ENCODE peak calls at places on chromosome 10, in five cellular contexts. O is SK-N-SH, P is GM12892, E is GM12878, H is H1. R is an unnamed sample.

GRCh38 chr10:104098360-104098925 is 12.8 kb upstream of the COL17A1 start:
- DNase-seq in O (no peak), H (no peak), E (no peak), P (no peak), R (no peak)

GRCh38 chr10:62457598-62457997 is 83.4 kb downstream of the ZNF365 start:
- DNase-seq in E (no peak), O (no peak), H (no peak), P (no peak), R (no peak)

GRCh38 chr10:31947144-31947926 is 18.7 kb upstream of the ARHGAP12 start:
- DNase-seq in P (no peak), H (no peak), E (no peak), O (peak; percentile 50), R (no peak)

GRCh38 chr10:110600487-110601101 is 33.1 kb downstream of the SMC3 start:
- DNase-seq in P (no peak), E (no peak), H (peak; percentile 27), O (peak; percentile 49), R (no peak)

GRCh38 chr10:78302989-78303854 is 269.6 kb downstream of the RPS24 start:
- DNase-seq in O (peak; percentile 99), P (peak; percentile 95), H (peak; percentile 77), E (peak; percentile 73), R (peak; percentile 94)

GRCh38 chr10:119761106-119761505 is 35.3 kb downstream of the INPP5F start:
- DNase-seq in P (no peak), E (no peak), H (no peak), O (no peak), R (no peak)

GRCh38 chr10:110989016-110989415 is 69.6 kb downstream of the SHOC2 start:
- DNase-seq in O (no peak), P (no peak), E (no peak), H (no peak), R (no peak)

GRCh38 chr10:110822708-110823291 is 48.9 kb upstream of the PDCD4 start:
- DNase-seq in P (no peak), E (no peak), O (peak; percentile 41), H (peak; percentile 29), R (no peak)

GRCh38 chr10:24862586-24862985 is 89.8 kb downstream of the PRTFDC1 start:
- DNase-seq in E (no peak), H (no peak), P (no peak), O (no peak), R (no peak)

GRCh38 chr10:77836299-77836820 is 90.2 kb downstream of the DLG5 start:
- DNase-seq in H (no peak), O (no peak), P (peak; percentile 41), E (peak; percentile 66), R (peak; percentile 54)

GRCh38 chr10:4061441-4061951 is 276.5 kb upstream of the KLF6 start:
- DNase-seq in P (no peak), H (no peak), O (no peak), E (no peak), R (no peak)

GRCh38 chr10:89373916-89374711 is 3.7 kb upstream of the IFIT1B start:
- DNase-seq in E (no peak), O (peak; percentile 41), H (no peak), P (no peak), R (no peak)

GRCh38 chr10:104336829-104337526 is 1.3 kb downstream of the ITPRIP start:
- DNase-seq in E (no peak), H (no peak), P (no peak), O (no peak), R (no peak)

GRCh38 chr10:23702977-23703414 is 264.1 kb downstream of the OTUD1 start:
- DNase-seq in O (peak; percentile 65), E (no peak), H (peak; percentile 64), P (peak; percentile 27), R (peak; percentile 23)

GRCh38 chr10:121189092-121189491 is 337.9 kb downstream of the WDR11 start:
- DNase-seq in P (no peak), O (no peak), H (no peak), E (no peak), R (no peak)

GRCh38 chr10:121195524-121195910 is 344.4 kb downstream of the WDR11 start:
- DNase-seq in E (no peak), P (no peak), H (no peak), O (no peak), R (no peak)

GRCh38 chr10:121194696-121195523 is 343.7 kb downstream of the WDR11 start:
- DNase-seq in E (no peak), O (no peak), P (no peak), H (no peak), R (no peak)
- TF ChIP-seq TAF1 in E (no peak), O (no peak), P (no peak), H (no peak), R (no peak)

DNA sequence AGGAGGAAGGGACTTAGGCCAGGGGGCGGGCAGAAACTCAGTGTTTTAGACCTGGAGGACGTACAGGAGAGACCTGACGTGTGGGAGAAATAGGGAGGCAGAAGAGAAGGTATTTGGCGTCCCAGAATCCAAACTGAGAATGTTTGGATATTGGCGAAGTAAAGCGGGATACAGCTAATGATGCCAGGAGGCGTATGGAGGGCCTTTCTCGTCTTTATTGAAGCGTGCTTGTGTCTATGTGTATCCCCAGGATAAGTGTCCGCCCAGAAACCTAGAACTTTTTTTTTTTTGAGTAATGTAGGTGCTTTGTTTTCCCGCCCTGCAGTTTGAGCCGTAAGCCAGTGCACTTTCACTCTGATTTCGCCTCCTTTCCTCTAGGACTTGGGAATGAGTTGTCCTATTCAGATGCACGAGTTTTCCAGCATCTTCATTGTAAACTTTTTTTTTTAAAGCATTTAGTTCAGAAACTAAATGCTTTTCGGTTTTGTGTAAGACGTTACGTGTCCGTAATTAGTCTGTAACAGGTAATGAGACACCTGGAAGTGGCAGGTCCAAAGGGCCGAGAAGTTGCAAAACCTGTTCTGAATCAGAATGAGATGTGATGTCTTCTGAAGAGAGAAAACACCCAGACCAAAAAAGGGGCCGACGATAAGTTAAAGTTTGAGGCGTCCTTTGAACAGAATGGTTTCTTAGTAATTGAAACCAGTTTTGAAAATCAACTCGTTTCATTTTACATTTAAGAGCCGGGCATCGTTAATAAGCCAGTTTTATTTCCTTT is 742 bp downstream of the ARL5B start:
- DNase-seq in P (no peak), E (peak; percentile 23), O (peak; percentile 27), H (no peak), R (no peak)
- TF ChIP-seq TAF1 in P (no peak), E (no peak), O (no peak), H (no peak), R (no peak)

DNA sequence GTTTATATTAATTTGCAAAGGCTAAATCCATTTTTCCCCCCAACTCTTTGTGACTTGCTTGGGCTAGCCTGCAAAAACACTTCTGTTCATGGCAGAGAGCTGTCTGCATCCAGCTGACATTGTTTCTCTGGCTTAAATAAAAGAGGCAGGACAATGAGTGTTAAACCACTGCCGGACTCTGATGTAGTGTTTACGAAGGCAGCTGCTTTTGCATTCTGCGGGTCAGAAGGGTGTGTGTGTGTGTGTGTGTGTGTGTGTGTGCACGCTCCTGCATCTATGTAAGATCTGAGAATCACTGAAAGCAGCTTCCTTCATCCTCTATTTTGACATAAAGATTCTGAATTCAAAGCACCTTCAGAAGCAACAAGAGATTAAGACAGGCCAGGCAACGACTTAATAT is 28.3 kb downstream of the NRP1 start:
- DNase-seq in E (no peak), O (no peak), H (no peak), P (no peak), R (no peak)
- TF ChIP-seq TAF1 in E (no peak), O (no peak), H (no peak), P (no peak), R (no peak)

GRCh38 chr10:118753331-118753730 is 1.4 kb downstream of the CACUL1 start:
- DNase-seq in H (no peak), P (no peak), E (no peak), O (no peak), R (no peak)
- TF ChIP-seq TAF1 in H (no peak), P (no peak), E (no peak), O (no peak), R (no peak)

GRCh38 chr10:99667108-99667751 is 7.9 kb downstream of the ENTPD7 start:
- DNase-seq in O (peak; percentile 23), H (no peak), E (no peak), P (no peak), R (no peak)
- TF ChIP-seq TAF1 in O (no peak), H (no peak), E (no peak), P (no peak), R (no peak)

DNA sequence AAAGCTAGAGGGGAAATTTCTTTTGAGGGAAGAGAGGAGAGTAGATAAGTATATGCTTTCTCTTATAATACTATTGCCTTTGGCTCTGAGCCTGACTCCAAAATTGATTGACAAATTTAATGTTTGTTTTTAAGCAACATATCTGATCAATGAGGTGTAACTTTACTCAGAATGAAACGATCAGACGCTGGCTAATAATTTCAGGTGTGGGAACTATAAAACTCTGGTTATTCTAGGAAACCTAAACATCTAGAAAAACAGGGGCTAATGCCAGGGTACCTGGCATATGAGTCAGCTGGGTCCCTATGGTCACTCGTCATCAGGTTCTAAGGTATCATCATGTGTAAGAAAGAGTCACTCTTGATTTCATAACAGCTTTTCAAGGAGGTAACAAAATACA is 139.7 kb downstream of the ATE1 start:
- DNase-seq in E (no peak), P (no peak), H (no peak), O (no peak), R (no peak)
- TF ChIP-seq TAF1 in E (no peak), P (no peak), H (no peak), O (no peak), R (no peak)

GRCh38 chr10:73501651-73502050 is 5.8 kb upstream of the PPP3CB start:
- DNase-seq in H (no peak), P (no peak), E (no peak), O (no peak), R (no peak)
- TF ChIP-seq TAF1 in H (no peak), P (no peak), E (no peak), O (no peak), R (no peak)

GRCh38 chr10:60000747-60001146 is 94.4 kb upstream of the CCDC6 start:
- DNase-seq in P (no peak), E (no peak), O (no peak), H (no peak), R (no peak)

GRCh38 chr10:59993931-59994330 is 87.6 kb upstream of the CCDC6 start:
- DNase-seq in H (no peak), P (no peak), O (no peak), E (no peak), R (no peak)

GRCh38 chr10:59995862-59996261 is 89.5 kb upstream of the CCDC6 start:
- DNase-seq in P (no peak), O (no peak), H (no peak), E (no peak), R (no peak)

GRCh38 chr10:60003709-60004191 is 97.4 kb upstream of the CCDC6 start:
- DNase-seq in O (no peak), P (no peak), H (peak; percentile 70), E (no peak), R (no peak)

DNA sequence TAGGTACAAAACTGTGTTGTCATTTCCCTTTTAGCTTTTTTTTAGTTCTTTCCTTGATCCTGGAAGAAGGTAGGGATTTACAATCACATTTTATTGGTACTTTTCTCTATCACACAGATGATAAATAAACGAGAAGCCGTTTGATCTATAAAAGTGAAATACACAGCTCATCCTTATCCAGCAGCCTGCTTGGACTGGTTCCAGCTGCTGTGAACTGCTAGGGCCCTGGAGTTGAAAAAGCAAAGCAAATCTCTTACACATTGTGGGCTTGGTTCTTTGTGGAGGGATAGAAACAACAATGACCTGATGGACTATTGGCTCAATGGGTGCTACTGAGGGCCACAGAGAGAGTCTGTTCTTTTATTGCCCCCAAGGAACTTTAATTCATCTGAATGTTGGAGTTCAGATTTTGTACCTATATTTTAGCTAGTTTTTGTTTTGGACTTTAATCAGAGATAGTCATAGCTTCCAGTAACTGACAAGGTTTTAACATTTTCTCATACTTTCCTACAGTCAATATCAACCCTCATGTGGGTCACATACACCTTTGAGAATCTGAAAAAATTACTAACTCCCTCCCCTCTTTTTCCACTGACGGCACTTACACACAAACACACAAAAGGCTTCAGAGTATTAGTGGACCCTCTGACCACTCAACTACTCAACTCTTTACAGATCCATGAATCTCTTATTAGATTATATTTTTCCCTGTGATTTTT is 91.6 kb upstream of the CCDC6 start:
- DNase-seq in H (no peak), E (no peak), O (no peak), P (no peak), R (no peak)
- TF ChIP-seq TAF1 in H (no peak), E (no peak), O (no peak), P (no peak), R (no peak)

R was measured in GM12891.